ENCODE peak calls at places on chromosomes 3 and 15, in nine cellular contexts. L, V, P, J, G, H, K, S and F are unnamed samples.

GRCh38 chr15:72797834-72798233 is 14.3 kb upstream of the ADPGK start:
- DNase-seq in L (no peak), V (no peak), P (no peak), J (no peak), G (no peak), H (no peak), K (no peak), S (no peak), F (no peak)

GRCh38 chr3:189233225-189233858 is 61.6 kb downstream of the TPRG1 start:
- DNase-seq in L (no peak), V (peak; percentile 73), P (no peak), J (peak; percentile 1), G (peak; percentile 71), H (peak; percentile 52), K (peak; percentile 58), S (peak; percentile 69), F (no peak)

GRCh38 chr3:129343643-129344360 is 65.1 kb downstream of the HMCES start:
- DNase-seq in L (peak; percentile 62), V (no peak), P (no peak), J (peak; percentile 20), G (peak; percentile 36), H (no peak), K (peak; percentile 44), S (peak; percentile 19), F (no peak)

GRCh38 chr15:56929389-56929788 is 10.9 kb downstream of the TCF12 start:
- DNase-seq in L (no peak), V (peak; percentile 34), P (no peak), J (no peak), G (peak; percentile 79), H (no peak), K (no peak), S (peak; percentile 80), F (no peak)

GRCh38 chr3:59510576-59510975 is 460.8 kb upstream of the CFAP20DC start:
- DNase-seq in L (no peak), V (no peak), P (no peak), J (no peak), G (no peak), H (no peak), K (no peak), S (peak; percentile 0), F (no peak)

GRCh38 chr3:131895766-131896165 is 139.0 kb downstream of the CPNE4 start:
- DNase-seq in L (no peak), V (no peak), P (no peak), J (no peak), G (no peak), H (no peak), K (no peak), S (no peak), F (no peak)

GRCh38 chr3:14605070-14605469 is 46.5 kb upstream of the CCDC174 start:
- DNase-seq in L (no peak), V (peak; percentile 53), P (no peak), J (no peak), G (peak; percentile 43), H (no peak), K (no peak), S (no peak), F (no peak)

GRCh38 chr3:73740041-73740440 is 115.3 kb upstream of the PDZRN3 start:
- DNase-seq in L (no peak), V (peak; percentile 4), P (no peak), J (no peak), G (peak; percentile 12), H (no peak), K (no peak), S (peak; percentile 26), F (no peak)

GRCh38 chr15:70025413-70026296 is 72.1 kb downstream of the TLE3 start:
- DNase-seq in L (no peak), V (no peak), P (no peak), J (no peak), G (no peak), H (no peak), K (no peak), S (peak; percentile 24), F (no peak)

GRCh38 chr3:10373686-10374261 is 52.9 kb upstream of the SEC13 start:
- DNase-seq in L (no peak), V (no peak), P (no peak), J (no peak), G (peak; percentile 75), H (no peak), K (no peak), S (peak; percentile 82), F (no peak)